ENCODE peak calls at places on chromosomes 3 and 15, in nine cellular contexts. One of them, this sample, is unnamed.
A peak's percentile ranks its signal among the peaks of the same experiment; 100 is the strongest.

GRCh38 chr3:198071602-198072285 is 111.7 kb downstream of the LMLN start:
- DNase-seq in prostate gland: no peak
- DNase-seq in transverse colon: no peak
- DNase-seq in heart left ventricle: no peak
- DNase-seq in cardiac muscle cell: peak; percentile 75
- DNase-seq in NT2/D1: peak; percentile 56
- DNase-seq in suprapubic skin: no peak
- DNase-seq in CD4-positive, CD25-positive, alpha-beta regulatory T cell: no peak
- DNase-seq in aorta: no peak
- DNase-seq in this sample: no peak

GRCh38 chr15:89196241-89196640 is 25.1 kb downstream of the RLBP1 start:
- DNase-seq in prostate gland: no peak
- DNase-seq in transverse colon: no peak
- DNase-seq in heart left ventricle: no peak
- DNase-seq in cardiac muscle cell: no peak
- DNase-seq in NT2/D1: no peak
- DNase-seq in suprapubic skin: no peak
- DNase-seq in CD4-positive, CD25-positive, alpha-beta regulatory T cell: no peak
- DNase-seq in aorta: no peak
- DNase-seq in this sample: no peak

GRCh38 chr3:130955481-130955880 is 61.6 kb downstream of the ATP2C1 start:
- DNase-seq in prostate gland: no peak
- DNase-seq in transverse colon: no peak
- DNase-seq in heart left ventricle: no peak
- DNase-seq in cardiac muscle cell: no peak
- DNase-seq in NT2/D1: no peak
- DNase-seq in suprapubic skin: no peak
- DNase-seq in CD4-positive, CD25-positive, alpha-beta regulatory T cell: no peak
- DNase-seq in aorta: no peak
- DNase-seq in this sample: no peak

GRCh38 chr3:132509096-132509495 is 88.0 kb upstream of the ACKR4 start:
- DNase-seq in prostate gland: no peak
- DNase-seq in transverse colon: no peak
- DNase-seq in heart left ventricle: no peak
- DNase-seq in cardiac muscle cell: no peak
- DNase-seq in NT2/D1: no peak
- DNase-seq in suprapubic skin: no peak
- DNase-seq in CD4-positive, CD25-positive, alpha-beta regulatory T cell: no peak
- DNase-seq in aorta: no peak
- DNase-seq in this sample: no peak

GRCh38 chr3:108620250-108620649 is 30.7 kb downstream of the DZIP3 start:
- DNase-seq in prostate gland: no peak
- DNase-seq in transverse colon: no peak
- DNase-seq in heart left ventricle: no peak
- DNase-seq in cardiac muscle cell: no peak
- DNase-seq in NT2/D1: no peak
- DNase-seq in suprapubic skin: no peak
- DNase-seq in CD4-positive, CD25-positive, alpha-beta regulatory T cell: no peak
- DNase-seq in aorta: no peak
- DNase-seq in this sample: no peak

GRCh38 chr3:1953519-1953918 is 145.1 kb upstream of the CNTN4 start:
- DNase-seq in prostate gland: no peak
- DNase-seq in transverse colon: no peak
- DNase-seq in heart left ventricle: no peak
- DNase-seq in cardiac muscle cell: no peak
- DNase-seq in NT2/D1: no peak
- DNase-seq in suprapubic skin: no peak
- DNase-seq in CD4-positive, CD25-positive, alpha-beta regulatory T cell: no peak
- DNase-seq in aorta: no peak
- DNase-seq in this sample: no peak

GRCh38 chr3:33401781-33402180 is 38.4 kb downstream of the UBP1 start:
- DNase-seq in prostate gland: no peak
- DNase-seq in transverse colon: no peak
- DNase-seq in heart left ventricle: no peak
- DNase-seq in cardiac muscle cell: no peak
- DNase-seq in NT2/D1: no peak
- DNase-seq in suprapubic skin: no peak
- DNase-seq in CD4-positive, CD25-positive, alpha-beta regulatory T cell: no peak
- DNase-seq in aorta: no peak
- DNase-seq in this sample: no peak

GRCh38 chr3:85781806-85782205 is 823.0 kb downstream of the CADM2 start:
- DNase-seq in prostate gland: no peak
- DNase-seq in transverse colon: no peak
- DNase-seq in heart left ventricle: no peak
- DNase-seq in cardiac muscle cell: no peak
- DNase-seq in NT2/D1: no peak
- DNase-seq in suprapubic skin: no peak
- DNase-seq in CD4-positive, CD25-positive, alpha-beta regulatory T cell: no peak
- DNase-seq in aorta: no peak
- DNase-seq in this sample: no peak

GRCh38 chr3:156187146-156187769 is 66.9 kb downstream of the KCNAB1 start:
- DNase-seq in prostate gland: no peak
- DNase-seq in transverse colon: no peak
- DNase-seq in heart left ventricle: no peak
- DNase-seq in cardiac muscle cell: peak; percentile 26
- DNase-seq in NT2/D1: no peak
- DNase-seq in suprapubic skin: no peak
- DNase-seq in CD4-positive, CD25-positive, alpha-beta regulatory T cell: no peak
- DNase-seq in aorta: no peak
- DNase-seq in this sample: no peak

GRCh38 chr3:14452676-14453367 is 50.4 kb downstream of the SLC6A6 start:
- DNase-seq in prostate gland: peak; percentile 95
- DNase-seq in transverse colon: peak; percentile 89
- DNase-seq in heart left ventricle: peak; percentile 95
- DNase-seq in cardiac muscle cell: peak; percentile 99
- DNase-seq in NT2/D1: no peak
- DNase-seq in suprapubic skin: peak; percentile 94
- DNase-seq in CD4-positive, CD25-positive, alpha-beta regulatory T cell: no peak
- DNase-seq in aorta: peak; percentile 96
- DNase-seq in this sample: peak; percentile 76

GRCh38 chr3:10419637-10420232 is 85.7 kb downstream of the ATP2B2 start:
- DNase-seq in prostate gland: no peak
- DNase-seq in transverse colon: no peak
- DNase-seq in heart left ventricle: no peak
- DNase-seq in cardiac muscle cell: no peak
- DNase-seq in NT2/D1: no peak
- DNase-seq in suprapubic skin: no peak
- DNase-seq in CD4-positive, CD25-positive, alpha-beta regulatory T cell: peak; percentile 4
- DNase-seq in aorta: peak; percentile 14
- DNase-seq in this sample: no peak

GRCh38 chr3:44989636-44990373 is 13.8 kb downstream of the EXOSC7 start:
- DNase-seq in prostate gland: no peak
- DNase-seq in transverse colon: no peak
- DNase-seq in heart left ventricle: no peak
- DNase-seq in cardiac muscle cell: no peak
- DNase-seq in NT2/D1: no peak
- DNase-seq in suprapubic skin: no peak
- DNase-seq in CD4-positive, CD25-positive, alpha-beta regulatory T cell: no peak
- DNase-seq in aorta: no peak
- DNase-seq in this sample: no peak

GRCh38 chr3:148962513-148962912 is 28.8 kb upstream of the GYG1 start:
- DNase-seq in prostate gland: no peak
- DNase-seq in transverse colon: no peak
- DNase-seq in heart left ventricle: no peak
- DNase-seq in cardiac muscle cell: peak; percentile 93
- DNase-seq in NT2/D1: peak; percentile 74
- DNase-seq in suprapubic skin: no peak
- DNase-seq in CD4-positive, CD25-positive, alpha-beta regulatory T cell: no peak
- DNase-seq in aorta: peak; percentile 48
- DNase-seq in this sample: no peak

GRCh38 chr3:12710062-12710461 is 46.1 kb upstream of the RAF1 start:
- DNase-seq in prostate gland: no peak
- DNase-seq in transverse colon: no peak
- DNase-seq in heart left ventricle: no peak
- DNase-seq in cardiac muscle cell: no peak
- DNase-seq in NT2/D1: no peak
- DNase-seq in suprapubic skin: no peak
- DNase-seq in CD4-positive, CD25-positive, alpha-beta regulatory T cell: no peak
- DNase-seq in aorta: no peak
- DNase-seq in this sample: no peak

GRCh38 chr3:153853163-153853562 is 268.0 kb upstream of the ARHGEF26 start:
- DNase-seq in prostate gland: no peak
- DNase-seq in transverse colon: no peak
- DNase-seq in heart left ventricle: no peak
- DNase-seq in cardiac muscle cell: no peak
- DNase-seq in NT2/D1: no peak
- DNase-seq in suprapubic skin: no peak
- DNase-seq in CD4-positive, CD25-positive, alpha-beta regulatory T cell: no peak
- DNase-seq in aorta: no peak
- DNase-seq in this sample: no peak

GRCh38 chr3:153848701-153849100 is 272.5 kb upstream of the ARHGEF26 start:
- DNase-seq in prostate gland: no peak
- DNase-seq in transverse colon: no peak
- DNase-seq in heart left ventricle: no peak
- DNase-seq in cardiac muscle cell: peak; percentile 29
- DNase-seq in NT2/D1: no peak
- DNase-seq in suprapubic skin: no peak
- DNase-seq in CD4-positive, CD25-positive, alpha-beta regulatory T cell: no peak
- DNase-seq in aorta: no peak
- DNase-seq in this sample: no peak

GRCh38 chr3:153856932-153857331 is 264.3 kb upstream of the ARHGEF26 start:
- DNase-seq in prostate gland: no peak
- DNase-seq in transverse colon: no peak
- DNase-seq in heart left ventricle: no peak
- DNase-seq in cardiac muscle cell: no peak
- DNase-seq in NT2/D1: peak; percentile 6
- DNase-seq in suprapubic skin: no peak
- DNase-seq in CD4-positive, CD25-positive, alpha-beta regulatory T cell: no peak
- DNase-seq in aorta: no peak
- DNase-seq in this sample: no peak

GRCh38 chr3:153855772-153856171 is 265.4 kb upstream of the ARHGEF26 start:
- DNase-seq in prostate gland: no peak
- DNase-seq in transverse colon: no peak
- DNase-seq in heart left ventricle: no peak
- DNase-seq in cardiac muscle cell: no peak
- DNase-seq in NT2/D1: no peak
- DNase-seq in suprapubic skin: no peak
- DNase-seq in CD4-positive, CD25-positive, alpha-beta regulatory T cell: no peak
- DNase-seq in aorta: no peak
- DNase-seq in this sample: no peak

GRCh38 chr3:153852355-153852754 is 268.8 kb upstream of the ARHGEF26 start:
- DNase-seq in prostate gland: no peak
- DNase-seq in transverse colon: no peak
- DNase-seq in heart left ventricle: no peak
- DNase-seq in cardiac muscle cell: no peak
- DNase-seq in NT2/D1: no peak
- DNase-seq in suprapubic skin: no peak
- DNase-seq in CD4-positive, CD25-positive, alpha-beta regulatory T cell: no peak
- DNase-seq in aorta: no peak
- DNase-seq in this sample: no peak
- H3K4me1 ChIP-seq in prostate gland: no peaks in the 10 kb centered on the region
- H3K4me1 ChIP-seq in transverse colon: no peaks in the 10 kb centered on the region
- H3K4me1 ChIP-seq in heart left ventricle: no peaks in the 10 kb centered on the region
- H3K4me1 ChIP-seq in cardiac muscle cell: no peaks in the 10 kb centered on the region
- H3K4me1 ChIP-seq in NT2/D1: no peaks in the 10 kb centered on the region
- H3K4me1 ChIP-seq in suprapubic skin: no peaks in the 10 kb centered on the region
- H3K4me1 ChIP-seq in CD4-positive, CD25-positive, alpha-beta regulatory T cell: no peaks in the 10 kb centered on the region
- H3K4me1 ChIP-seq in aorta: no peaks in the 10 kb centered on the region
- H3K4me1 ChIP-seq in this sample: no peaks in the 10 kb centered on the region

DNA sequence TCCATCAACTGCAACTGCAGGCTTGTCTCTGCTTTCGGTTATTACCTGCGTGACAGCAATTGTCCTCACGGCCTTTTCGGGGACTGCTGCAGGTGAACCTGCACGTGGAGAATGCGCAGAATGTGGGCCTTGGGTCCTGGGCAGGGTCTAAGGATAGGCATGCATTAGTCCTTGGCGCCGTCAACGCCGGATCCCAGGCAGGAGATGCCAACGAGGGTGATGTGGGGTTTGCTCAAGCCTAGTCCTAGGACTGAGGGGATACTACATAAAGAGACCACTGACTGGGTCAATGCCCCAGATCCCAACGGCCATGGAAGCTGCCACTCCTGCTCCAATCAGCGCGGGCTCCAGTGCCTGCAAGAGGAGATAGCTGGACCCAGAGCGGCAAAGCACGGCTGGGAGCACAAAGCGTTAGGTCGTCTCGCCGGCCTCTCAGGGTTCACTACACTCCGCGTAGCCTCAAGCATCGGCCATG is 448 bp upstream of the RBM15B start:
- DNase-seq in prostate gland: no peak
- DNase-seq in transverse colon: no peak
- DNase-seq in heart left ventricle: no peak
- DNase-seq in cardiac muscle cell: no peak
- DNase-seq in NT2/D1: no peak
- DNase-seq in suprapubic skin: no peak
- DNase-seq in CD4-positive, CD25-positive, alpha-beta regulatory T cell: no peak
- DNase-seq in aorta: no peak
- DNase-seq in this sample: no peak
- H3K4me1 ChIP-seq in prostate gland: peaks cover 41% of the 10 kb centered on the region
- H3K4me1 ChIP-seq in transverse colon: peaks cover 65% of the 10 kb centered on the region
- H3K4me1 ChIP-seq in heart left ventricle: peaks cover 35% of the 10 kb centered on the region
- H3K4me1 ChIP-seq in cardiac muscle cell: peaks cover 23% of the 10 kb centered on the region
- H3K4me1 ChIP-seq in NT2/D1: peaks cover 9% of the 10 kb centered on the region
- H3K4me1 ChIP-seq in suprapubic skin: peaks cover 84% of the 10 kb centered on the region
- H3K4me1 ChIP-seq in CD4-positive, CD25-positive, alpha-beta regulatory T cell: peaks cover 66% of the 10 kb centered on the region
- H3K4me1 ChIP-seq in aorta: no peaks in the 10 kb centered on the region
- H3K4me1 ChIP-seq in this sample: peaks cover 87% of the 10 kb centered on the region

DNA sequence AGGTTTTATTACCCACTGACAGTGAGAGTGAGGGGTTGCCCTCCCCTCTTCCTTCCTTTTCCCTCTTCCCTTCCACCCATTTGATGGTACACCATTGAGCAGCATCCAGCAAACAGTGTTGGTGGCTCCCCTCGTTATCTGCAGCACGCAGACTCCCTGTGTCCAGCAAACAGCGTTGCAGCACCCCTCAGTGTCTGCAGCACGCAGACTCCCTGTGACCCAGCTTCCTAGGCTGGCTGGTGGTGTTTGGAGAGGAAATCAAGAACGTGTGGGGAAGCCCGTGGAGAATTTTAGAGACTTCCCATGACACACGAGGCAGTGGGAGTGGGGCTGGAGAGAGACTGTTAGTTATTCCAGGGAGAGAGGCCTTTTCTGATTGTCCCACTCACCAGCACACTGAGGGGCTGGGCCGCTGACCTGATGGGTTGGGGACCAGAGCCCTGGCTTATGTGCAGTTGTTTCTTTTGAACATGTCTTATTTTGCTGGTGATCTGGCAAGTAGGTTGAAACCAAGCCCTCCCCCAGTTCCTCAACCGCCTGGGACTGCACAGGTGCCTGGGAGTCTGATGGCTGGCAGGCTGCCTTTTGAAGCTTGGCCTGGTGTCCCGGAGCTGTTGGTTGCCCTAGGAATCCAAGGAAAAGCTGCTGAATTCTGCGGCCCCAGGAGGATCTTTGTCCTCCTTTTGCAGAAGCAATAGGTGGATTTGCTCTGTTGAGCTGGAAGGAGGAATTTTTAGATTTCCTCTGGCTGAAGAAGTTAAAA is 18.9 kb downstream of the APBA2 start:
- DNase-seq in prostate gland: no peak
- DNase-seq in transverse colon: no peak
- DNase-seq in heart left ventricle: no peak
- DNase-seq in cardiac muscle cell: peak; percentile 21
- DNase-seq in NT2/D1: no peak
- DNase-seq in suprapubic skin: peak; percentile 26
- DNase-seq in CD4-positive, CD25-positive, alpha-beta regulatory T cell: no peak
- DNase-seq in aorta: no peak
- DNase-seq in this sample: no peak
- H3K4me1 ChIP-seq in prostate gland: no peaks in the 10 kb centered on the region
- H3K4me1 ChIP-seq in transverse colon: no peaks in the 10 kb centered on the region
- H3K4me1 ChIP-seq in heart left ventricle: no peaks in the 10 kb centered on the region
- H3K4me1 ChIP-seq in cardiac muscle cell: no peaks in the 10 kb centered on the region
- H3K4me1 ChIP-seq in NT2/D1: no peaks in the 10 kb centered on the region
- H3K4me1 ChIP-seq in suprapubic skin: no peaks in the 10 kb centered on the region
- H3K4me1 ChIP-seq in CD4-positive, CD25-positive, alpha-beta regulatory T cell: no peaks in the 10 kb centered on the region
- H3K4me1 ChIP-seq in aorta: no peaks in the 10 kb centered on the region
- H3K4me1 ChIP-seq in this sample: no peaks in the 10 kb centered on the region

GRCh38 chr3:159884661-159885402 is 103.8 kb upstream of the IL12A start:
- DNase-seq in prostate gland: no peak
- DNase-seq in transverse colon: no peak
- DNase-seq in heart left ventricle: no peak
- DNase-seq in cardiac muscle cell: peak; percentile 71
- DNase-seq in NT2/D1: no peak
- DNase-seq in suprapubic skin: no peak
- DNase-seq in CD4-positive, CD25-positive, alpha-beta regulatory T cell: no peak
- DNase-seq in aorta: no peak
- DNase-seq in this sample: no peak
- H3K4me1 ChIP-seq in prostate gland: no peaks in the 10 kb centered on the region
- H3K4me1 ChIP-seq in transverse colon: peaks cover 3% of the 10 kb centered on the region
- H3K4me1 ChIP-seq in heart left ventricle: peaks cover 40% of the 10 kb centered on the region
- H3K4me1 ChIP-seq in cardiac muscle cell: peaks cover 16% of the 10 kb centered on the region
- H3K4me1 ChIP-seq in NT2/D1: peaks cover 6% of the 10 kb centered on the region
- H3K4me1 ChIP-seq in suprapubic skin: peaks cover 14% of the 10 kb centered on the region
- H3K4me1 ChIP-seq in CD4-positive, CD25-positive, alpha-beta regulatory T cell: no peaks in the 10 kb centered on the region
- H3K4me1 ChIP-seq in aorta: peaks cover 6% of the 10 kb centered on the region
- H3K4me1 ChIP-seq in this sample: peaks cover 19% of the 10 kb centered on the region